ENCODE peak calls at places on chromosomes 16 and 17, in five cellular contexts. R is NCI-H2107, S is nucleus accumbens, X is H4, D is GM23248. P is an unnamed sample.

GRCh38 chr17:1929896-1930750 is 95.0 kb downstream of the RTN4RL1 start:
- DNase-seq in X (no peak), D (no peak), R (no peak), S (no peak), P (no peak)

GRCh38 chr17:32281011-32281451 is 15.4 kb downstream of the RHBDL3 start:
- DNase-seq in S (no peak), R (peak), X (no peak), D (no peak), P (peak)

GRCh38 chr17:27578718-27579085 is 52.3 kb upstream of the LGALS9 start:
- DNase-seq in X (peak), S (no peak), D (peak), R (no peak), P (no peak)

GRCh38 chr16:57786632-57787518 is 15.4 kb downstream of the KIFC3 start:
- DNase-seq in X (no peak), S (peak), R (no peak), D (peak), P (no peak)

GRCh38 chr16:31501226-31501965 is 6.8 kb downstream of the RUSF1 start:
- DNase-seq in S (no peak), R (no peak), D (no peak), X (no peak), P (no peak)

GRCh38 chr17:54524501-54524900 is 376.2 kb upstream of the TOM1L1 start:
- DNase-seq in X (no peak), R (no peak), D (no peak), S (no peak), P (no peak)

GRCh38 chr17:20995873-20996723 is 46.7 kb downstream of the USP22 start:
- DNase-seq in D (no peak), X (no peak), R (no peak), S (no peak), P (no peak)

GRCh38 chr17:9529033-9529748 is 46.4 kb downstream of the STX8 start:
- DNase-seq in S (no peak), R (no peak), D (peak), X (no peak), P (no peak)

GRCh38 chr17:60169921-60170817 is 20.4 kb downstream of the CA4 start:
- DNase-seq in X (peak), D (peak), R (no peak), S (no peak), P (no peak)

P was measured in NCI-H1436 treated with DMSO at 0.1 percent for 48 hours.